ENCODE peak calls at places on chromosomes 4 and X, in four cellular contexts. U, A, V and D are unnamed samples.

GRCh38 chr4:155885666-155886065 is 17.8 kb upstream of the TDO2 start:
- DNase-seq in A (no peak), U (no peak), V (no peak), D (no peak)

GRCh38 chr4:150039790-150040189 is 38.5 kb upstream of the DCLK2 start:
- DNase-seq in A (peak; percentile 21), U (no peak), V (no peak), D (no peak)

GRCh38 chr4:154367659-154368058 is 123.9 kb downstream of the DCHS2 start:
- DNase-seq in U (no peak), V (no peak), A (no peak), D (no peak)

GRCh38 chr4:1695913-1696312 is 11.8 kb upstream of the FAM53A start:
- DNase-seq in A (no peak), V (no peak), U (no peak), D (no peak)

GRCh38 chr4:41693629-41694028 is 54.9 kb downstream of the PHOX2B start:
- DNase-seq in V (no peak), U (no peak), A (peak; percentile 14), D (peak; percentile 39)

GRCh38 chr4:173530326-173531062 is 465 bp upstream of the HAND2 start:
- DNase-seq in U (no peak), V (no peak), A (no peak), D (no peak)

GRCh38 chrX:85111347-85111746 is 107.7 kb downstream of the APOOL start:
- DNase-seq in V (no peak), U (no peak), A (no peak), D (no peak)

GRCh38 chr4:147560632-147561031 is 56.6 kb upstream of the TMEM184C start:
- DNase-seq in A (no peak), V (no peak), U (no peak), D (no peak)

GRCh38 chr4:54568184-54568583 is 89.6 kb upstream of the KIT start:
- DNase-seq in U (no peak), A (no peak), V (no peak), D (no peak)

GRCh38 chrX:17737707-17738001 is 361 bp downstream of the SCML1 start:
- DNase-seq in A (no peak), U (peak; percentile 0), V (no peak), D (no peak)

GRCh38 chr4:35087216-35087615 is 1157.1 kb downstream of the ARAP2 start:
- DNase-seq in V (no peak), A (no peak), U (no peak), D (no peak)

GRCh38 chr4:2135083-2135482 is 76.0 kb downstream of the NAT8L start:
- DNase-seq in U (no peak), A (peak; percentile 16), V (no peak), D (peak; percentile 44)

GRCh38 chrX:63713510-63713909 is 71.5 kb downstream of the ARHGEF9 start:
- DNase-seq in A (no peak), U (no peak), V (peak; percentile 63), D (no peak)

GRCh38 chr4:138003248-138003647 is 238.9 kb downstream of the SLC7A11 start:
- DNase-seq in V (no peak), U (no peak), A (peak; percentile 53), D (no peak)

GRCh38 chr4:6876440-6876839 is 33.2 kb upstream of the TBC1D14 start:
- DNase-seq in A (no peak), V (no peak), U (no peak), D (no peak)

GRCh38 chr4:14987054-14987453 is 15.2 kb upstream of the CPEB2 start:
- DNase-seq in A (no peak), U (no peak), V (no peak), D (no peak)

GRCh38 chr4:109735566-109736454 is 5.9 kb upstream of the PLA2G12A start:
- DNase-seq in A (no peak), V (no peak), U (no peak), D (no peak)

GRCh38 chrX:48917139-48917980 is 1.5 kb downstream of the PIM2 start:
- DNase-seq in U (peak; percentile 75), V (peak; percentile 91), A (peak; percentile 92), D (no peak)